ENCODE peak calls at places on chromosomes 11 and 22, in seven cellular contexts. I is neural progenitor cell, Q is HCT116, L is tibial nerve, R is pancreas, D is IMR-90, N is heart right ventricle. P is an unnamed sample.

GRCh38 chr22:48173061-48173849 is 1410.8 kb downstream of the TBC1D22A start:
- DNase-seq in N (no peak), R (no peak), D (no peak), I (no peak), Q (no peak), L (no peak), P (no peak)

GRCh38 chr11:121520243-121521144 is 67.7 kb upstream of the SORL1-AS1 start:
- DNase-seq in Q (no peak), R (no peak), L (no peak), D (peak; percentile 89), I (no peak), N (no peak), P (peak; percentile 57)

GRCh38 chr11:105923814-105924213 is 98.2 kb downstream of the MSANTD4 start:
- DNase-seq in L (no peak), D (peak; percentile 82), I (no peak), R (no peak), N (no peak), Q (no peak), P (no peak)

GRCh38 chr11:44058275-44058674 is 7.8 kb upstream of the ACCS start:
- DNase-seq in D (no peak), Q (no peak), I (no peak), L (no peak), N (no peak), R (no peak), P (no peak)

GRCh38 chr11:67504950-67505561 is at the start of gene PITPNM1:
- DNase-seq in I (peak; percentile 86), Q (no peak), D (peak; percentile 24), L (peak; percentile 41), N (peak; percentile 78), R (peak; percentile 89), P (no peak)

GRCh38 chr22:49769691-49770315 is 57.9 kb downstream of the BRD1 start:
- DNase-seq in I (no peak), D (no peak), R (peak; percentile 47), L (no peak), Q (no peak), N (no peak), P (no peak)

GRCh38 chr22:47204002-47204979 is 441.8 kb downstream of the TBC1D22A start:
- DNase-seq in I (no peak), L (no peak), D (no peak), N (no peak), R (peak; percentile 33), Q (no peak), P (no peak)

GRCh38 chr22:36191106-36191836 is 10.3 kb downstream of the APOL4 start:
- DNase-seq in I (no peak), D (peak; percentile 64), R (no peak), L (peak; percentile 43), Q (no peak), N (peak; percentile 85), P (no peak)

GRCh38 chr11:12222099-12222751 is 111.8 kb downstream of the MICAL2 start:
- DNase-seq in N (peak; percentile 76), L (no peak), Q (no peak), R (peak; percentile 63), I (no peak), D (no peak), P (no peak)

GRCh38 chr22:37014415-37014806 is 4.8 kb downstream of the TST start:
- DNase-seq in R (no peak), L (no peak), I (no peak), D (no peak), N (no peak), Q (no peak), P (no peak)

GRCh38 chr11:109728056-109728455 is 306.1 kb downstream of the C11orf87 start:
- DNase-seq in L (no peak), R (no peak), N (no peak), I (no peak), Q (peak; percentile 40), D (no peak), P (no peak)

GRCh38 chr22:40153186-40153585 is 24.5 kb upstream of the TNRC6B start:
- DNase-seq in R (no peak), D (no peak), Q (no peak), L (no peak), I (no peak), N (no peak), P (no peak)

GRCh38 chr22:24728790-24729637 is 45.5 kb downstream of the PIWIL3 start:
- DNase-seq in L (peak; percentile 58), R (no peak), I (peak; percentile 60), D (peak; percentile 74), N (peak; percentile 70), Q (no peak), P (peak; percentile 44)

DNA sequence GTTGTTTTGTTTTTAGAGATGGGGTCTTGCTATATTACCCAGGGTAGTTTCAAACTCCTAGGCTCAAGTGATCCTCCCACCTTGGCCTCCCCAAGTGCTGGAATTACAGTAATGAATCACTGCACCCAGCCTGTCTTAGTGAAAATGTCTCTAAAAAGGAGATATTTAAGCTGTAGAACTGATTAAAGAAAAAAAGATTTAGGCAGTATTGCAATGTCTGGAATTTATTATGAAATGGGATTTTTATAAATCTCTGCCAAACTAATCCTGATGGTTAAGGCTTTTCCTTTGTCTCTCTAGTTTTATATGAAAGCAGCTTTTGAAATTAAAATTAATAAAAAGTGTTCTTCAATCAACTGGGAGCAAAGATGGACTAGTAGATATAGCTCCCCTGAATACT is 2.1 kb downstream of the PLAAT3 start:
- DNase-seq in N (no peak), R (no peak), Q (no peak), L (no peak), D (no peak), I (no peak), P (no peak)
- H3K4me3 ChIP-seq in N (no peak overlapping the region), R (no peak overlapping the region), Q (no peak overlapping the region), L (peak overlapping the region; percentile 62), D (no peak overlapping the region), I (no peak overlapping the region), P (no peak overlapping the region)

GRCh38 chr11:125192717-125193116 is 28.2 kb downstream of the PKNOX2 start:
- DNase-seq in R (no peak), Q (no peak), D (no peak), L (no peak), I (no peak), N (no peak), P (no peak)
- H3K27ac ChIP-seq in R (no peak overlapping the region), Q (no peak overlapping the region), D (no peak overlapping the region), L (no peak overlapping the region), I (peak overlapping the region; percentile 13), N (no peak overlapping the region), P (no peak overlapping the region)

GRCh38 chr11:35618497-35619029 is 303 bp downstream of the FJX1 start:
- DNase-seq in R (no peak), I (peak; percentile 72), Q (no peak), L (no peak), D (peak; percentile 51), N (peak; percentile 12), P (no peak)

GRCh38 chr11:35617687-35618496 is at the start of gene FJX1:
- DNase-seq in L (peak; percentile 32), R (peak; percentile 76), N (peak; percentile 57), I (peak; percentile 96), Q (no peak), D (peak; percentile 95), P (peak; percentile 72)

GRCh38 chr11:35617316-35617686 is 959 bp upstream of the FJX1 start:
- DNase-seq in D (no peak), Q (no peak), I (no peak), L (no peak), R (no peak), N (no peak), P (no peak)

GRCh38 chr11:35619754-35620640 is 1.7 kb downstream of the FJX1 start:
- DNase-seq in R (peak; percentile 44), I (peak; percentile 87), D (peak; percentile 45), L (no peak), Q (no peak), N (peak; percentile 34), P (no peak)

DNA sequence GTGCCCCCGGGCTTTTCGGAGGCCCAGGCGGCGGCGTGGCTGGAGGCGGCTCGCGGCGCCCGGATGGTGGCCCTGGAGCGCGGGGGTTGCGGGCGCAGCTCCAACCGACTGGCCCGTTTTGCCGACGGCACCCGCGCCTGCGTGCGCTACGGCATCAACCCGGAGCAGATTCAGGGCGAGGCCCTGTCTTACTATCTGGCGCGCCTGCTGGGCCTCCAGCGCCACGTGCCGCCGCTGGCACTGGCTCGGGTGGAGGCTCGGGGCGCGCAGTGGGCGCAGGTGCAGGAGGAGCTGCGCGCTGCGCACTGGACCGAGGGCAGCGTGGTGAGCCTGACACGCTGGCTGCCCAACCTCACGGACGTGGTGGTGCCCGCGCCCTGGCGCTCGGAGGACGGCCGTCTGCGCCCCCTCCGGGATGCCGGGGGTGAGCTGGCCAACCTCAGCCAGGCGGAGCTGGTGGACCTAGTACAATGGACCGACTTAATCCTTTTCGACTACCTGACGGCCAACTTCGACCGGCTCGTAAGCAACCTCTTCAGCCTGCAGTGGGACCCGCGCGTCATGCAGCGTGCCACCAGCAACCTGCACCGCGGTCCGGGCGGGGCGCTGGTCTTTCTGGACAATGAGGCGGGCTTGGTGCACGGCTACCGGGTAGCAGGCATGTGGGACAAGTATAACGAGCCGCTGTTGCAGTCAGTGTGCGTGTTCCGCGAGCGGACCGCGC is 932 bp downstream of the FJX1 start:
- DNase-seq in R (peak; percentile 84), N (no peak), Q (no peak), I (peak; percentile 75), D (peak; percentile 37), L (no peak), P (no peak)
- H3K9me3 ChIP-seq in R (no peaks in the 10 kb centered on the region), N (no peaks in the 10 kb centered on the region), Q (no peaks in the 10 kb centered on the region), I (no peaks in the 10 kb centered on the region), D (no peaks in the 10 kb centered on the region), L (no peaks in the 10 kb centered on the region), P (no peaks in the 10 kb centered on the region)

GRCh38 chr11:13964771-13965074 is 2.2 kb downstream of the SPON1 start:
- DNase-seq in L (no peak), R (no peak), D (no peak), Q (no peak), N (no peak), I (no peak), P (no peak)
- H3K4me3 ChIP-seq in L (no peak overlapping the region), R (peak overlapping the region; percentile 44), D (no peak overlapping the region), Q (peak overlapping the region; percentile 25), N (peak overlapping the region; percentile 55), I (peak overlapping the region; percentile 56), P (no peak overlapping the region)

GRCh38 chr11:78451371-78452150 is 33.9 kb upstream of the GAB2 start:
- DNase-seq in R (no peak), D (no peak), I (no peak), Q (no peak), L (no peak), N (no peak), P (no peak)
- H3K27ac ChIP-seq in R (no peak overlapping the region), D (no peak overlapping the region), I (no peak overlapping the region), Q (no peak overlapping the region), L (no peak overlapping the region), N (no peak overlapping the region), P (no peak overlapping the region)

P was measured in AG04450.